ENCODE peak calls at places on chromosomes 6 and 20, in four cellular contexts. D is HepG2, B is transverse colon, L is stomach. Q is an unnamed sample.
A peak's percentile ranks its signal among the peaks of the same experiment; 100 is the strongest.

GRCh38 chr6:107421696-107422256 is 37.6 kb downstream of the PDSS2 start:
- DNase-seq in L (no peak), D (peak; percentile 7), B (no peak), Q (no peak)

GRCh38 chr6:57173056-57173885 is 1.1 kb downstream of the BAG2 start:
- DNase-seq in L (no peak), D (peak; percentile 34), B (peak; percentile 17), Q (no peak)

GRCh38 chr20:6053776-6054688 is at the start of gene LRRN4:
- DNase-seq in L (peak; percentile 48), B (no peak), D (peak; percentile 34), Q (no peak)

GRCh38 chr20:15318682-15319081 is 981.3 kb upstream of the FLRT3 start:
- DNase-seq in L (no peak), B (no peak), D (no peak), Q (no peak)

GRCh38 chr6:73058736-73059135 is 166.6 kb downstream of the KHDC1L start:
- DNase-seq in L (no peak), D (no peak), B (no peak), Q (no peak)

GRCh38 chr6:19759117-19759880 is 77.9 kb upstream of the ID4 start:
- DNase-seq in D (no peak), B (no peak), L (no peak), Q (no peak)

GRCh38 chr6:101534386-101534785 is 140.9 kb downstream of the GRIK2 start:
- DNase-seq in B (no peak), D (no peak), L (no peak), Q (no peak)

GRCh38 chr6:129882510-129883023 is 21.5 kb upstream of the TMEM244 start:
- DNase-seq in B (peak; percentile 13), L (no peak), D (no peak), Q (no peak)

GRCh38 chr6:158026054-158026900 is 44.6 kb downstream of the SYNJ2 start:
- DNase-seq in B (peak; percentile 78), L (peak; percentile 70), D (peak; percentile 83), Q (peak; percentile 70)

GRCh38 chr20:25072226-25072811 is 9.6 kb downstream of the VSX1 start:
- DNase-seq in L (no peak), D (no peak), B (no peak), Q (no peak)

GRCh38 chr6:1502041-1502440 is 107.7 kb upstream of the FOXC1 start:
- DNase-seq in B (no peak), L (no peak), D (no peak), Q (no peak)

GRCh38 chr6:40819182-40819834 is 219.7 kb downstream of the UNC5CL start:
- DNase-seq in B (no peak), L (no peak), D (no peak), Q (no peak)

GRCh38 chr6:12592634-12593033 is 123.9 kb upstream of the PHACTR1 start:
- DNase-seq in B (no peak), L (no peak), D (no peak), Q (no peak)

GRCh38 chr6:87897581-87898147 is 150.0 kb upstream of the SPACA1 start:
- DNase-seq in B (no peak), D (no peak), L (no peak), Q (no peak)

GRCh38 chr6:41488392-41489129 is 57.6 kb upstream of the FOXP4 start:
- DNase-seq in D (peak; percentile 51), L (no peak), B (peak; percentile 9), Q (peak; percentile 18)

GRCh38 chr6:93678841-93679454 is 259.6 kb upstream of the EPHA7 start:
- DNase-seq in D (no peak), L (no peak), B (no peak), Q (no peak)

GRCh38 chr20:33277471-33278441 is 5.3 kb upstream of the BPIFB1 start:
- DNase-seq in B (no peak), L (peak; percentile 73), D (peak; percentile 53), Q (no peak)

GRCh38 chr6:139109558-139109957 is 25.3 kb upstream of the HECA start:
- DNase-seq in B (no peak), D (peak; percentile 51), L (no peak), Q (no peak)

GRCh38 chr6:15395087-15395486 is 149.2 kb downstream of the JARID2 start:
- DNase-seq in L (no peak), B (no peak), D (no peak), Q (no peak)

GRCh38 chr20:7038029-7038428 is 270.5 kb downstream of the BMP2 start:
- DNase-seq in L (no peak), D (no peak), B (no peak), Q (no peak)

GRCh38 chr6:70841115-70841514 is 115.7 kb downstream of the B3GAT2 start:
- DNase-seq in B (no peak), D (no peak), L (no peak), Q (no peak)

GRCh38 chr6:150033197-150033771 is 8.0 kb upstream of the RAET1L start:
- DNase-seq in B (no peak), D (no peak), L (no peak), Q (no peak)

GRCh38 chr6:77424761-77425160 is 38.5 kb downstream of the HTR1B start:
- DNase-seq in D (no peak), B (no peak), L (no peak), Q (no peak)

GRCh38 chr6:56334937-56335336 is 87.6 kb upstream of the COL21A1 start:
- DNase-seq in D (no peak), L (no peak), B (no peak), Q (no peak)

GRCh38 chr6:134115715-134116074 is 63.3 kb upstream of the SLC2A12 start:
- DNase-seq in L (no peak), D (no peak), B (no peak), Q (no peak)

GRCh38 chr6:79167931-79168694 is 66.4 kb downstream of the HMGN3 start:
- DNase-seq in D (no peak), B (no peak), L (no peak), Q (no peak)

GRCh38 chr6:126367849-126368248 is 27.9 kb downstream of the CENPW start:
- DNase-seq in D (no peak), B (no peak), L (no peak), Q (no peak)

GRCh38 chr6:118789419-118789818 is 104.5 kb upstream of the ASF1A start:
- DNase-seq in L (no peak), D (no peak), B (no peak), Q (no peak)

GRCh38 chr20:57676517-57677322 is 33.1 kb downstream of the PMEPA1 start:
- DNase-seq in D (no peak), B (peak; percentile 47), L (no peak), Q (no peak)

GRCh38 chr6:13560651-13561044 is 13.8 kb upstream of the SIRT5 start:
- DNase-seq in B (no peak), L (no peak), D (no peak), Q (no peak)

GRCh38 chr20:38748097-38748862 is at the start of gene ACTR5:
- DNase-seq in D (peak; percentile 86), L (peak; percentile 95), B (peak; percentile 97), Q (peak; percentile 82)
- TF ChIP-seq POLR2A in D (peak; percentile 88), L (no peak), B (peak; percentile 52), Q (peak; percentile 50)

GRCh38 chr20:62302341-62303048 is at the start of gene ADRM1:
- DNase-seq in D (peak; percentile 97), B (peak; percentile 97), L (peak; percentile 97), Q (peak; percentile 91)
- TF ChIP-seq EP300 in D (peak; percentile 81), B (no peak), L (no peak), Q (peak; percentile 80)

DNA sequence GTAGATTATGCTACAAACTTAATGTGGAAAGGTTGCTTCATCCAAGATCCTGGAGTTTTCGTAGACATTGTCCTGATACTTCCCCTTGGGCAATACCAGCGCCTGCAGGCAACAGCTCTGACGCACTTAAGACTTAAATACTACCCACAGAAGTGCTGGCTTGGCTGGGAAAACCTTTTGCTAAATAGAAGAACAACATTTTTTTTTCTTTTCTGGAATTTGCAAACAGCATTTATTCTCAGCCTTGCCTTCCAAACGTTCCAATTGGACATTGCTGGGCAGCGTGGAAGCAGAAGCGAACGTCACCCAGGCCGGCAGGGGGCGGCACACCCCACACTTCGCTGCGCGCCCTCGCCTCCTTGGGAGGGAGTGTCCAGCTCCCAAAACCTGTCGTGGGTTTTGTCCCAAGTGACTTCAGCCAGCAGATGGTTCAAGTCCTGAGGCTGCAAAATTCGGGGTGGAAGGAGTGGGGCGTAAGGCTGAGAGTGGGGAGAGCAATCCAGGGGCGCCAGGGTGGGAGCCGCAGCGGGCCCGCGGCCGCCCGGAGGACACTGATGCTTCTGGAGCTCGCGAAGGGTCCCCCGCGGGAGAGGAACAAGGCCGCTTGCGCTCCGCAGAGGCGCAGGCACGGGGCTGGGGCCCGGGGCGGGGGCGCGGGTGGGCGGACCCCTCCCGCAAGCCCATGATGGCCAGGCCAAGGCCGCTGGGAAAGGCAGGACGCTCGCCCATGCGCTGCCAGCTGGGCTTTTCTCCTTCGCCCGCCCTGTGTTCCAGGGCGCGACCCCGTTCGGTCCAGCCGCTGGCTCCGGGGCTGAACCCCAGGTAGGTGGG is 60.8 kb upstream of the MAP3K4 start:
- DNase-seq in B (peak; percentile 69), L (peak; percentile 76), D (peak; percentile 30), Q (peak; percentile 61)
- TF ChIP-seq POLR2A in B (no peak), L (no peak), D (no peak), Q (peak; percentile 17)

GRCh38 chr6:75291331-75291730 is 6.7 kb upstream of the TMEM30A start:
- DNase-seq in L (no peak), B (no peak), D (no peak), Q (no peak)
- TF ChIP-seq EP300 in L (no peak), B (no peak), D (no peak), Q (no peak)

DNA sequence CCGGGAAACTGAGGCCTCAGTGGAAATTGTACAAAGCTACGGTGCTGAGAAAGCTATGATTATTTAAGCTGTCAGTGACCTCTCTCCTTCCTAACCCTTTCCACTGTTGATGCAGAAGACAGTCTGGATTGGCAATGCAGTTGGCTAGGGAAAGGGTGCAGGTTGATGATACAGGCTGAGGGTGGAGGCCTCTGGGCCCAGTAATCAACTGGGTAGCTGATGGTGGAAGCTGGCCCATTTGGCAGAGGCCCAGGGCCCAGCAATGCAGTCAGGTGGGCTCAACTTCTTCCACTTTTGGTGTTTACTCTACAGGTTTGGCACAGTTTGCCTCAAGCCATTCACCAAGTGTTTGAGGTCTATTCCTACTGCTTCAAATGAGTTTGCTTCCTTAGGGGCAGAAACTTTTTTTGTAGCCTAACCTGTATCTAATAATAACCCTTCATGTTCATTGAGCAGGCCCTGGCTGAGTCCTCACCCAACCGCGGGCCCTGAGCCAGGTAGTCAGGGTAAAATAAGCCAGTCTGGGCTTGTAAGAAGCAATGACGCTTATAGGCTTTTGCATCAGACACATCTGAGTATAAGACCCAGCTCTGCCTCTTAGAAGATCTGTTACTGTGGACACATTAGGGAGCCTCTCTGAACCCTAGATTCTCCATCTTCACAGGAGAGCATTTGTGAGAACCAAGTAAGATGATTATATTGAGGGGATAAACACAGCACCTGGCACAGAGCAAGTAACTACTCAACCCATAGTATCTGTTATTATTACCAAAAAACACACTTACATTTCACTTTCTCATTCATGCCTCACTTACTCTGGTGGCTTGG is 12.0 kb downstream of the BCL2L1 start:
- DNase-seq in B (no peak), L (peak; percentile 76), D (no peak), Q (no peak)
- TF ChIP-seq POLR2A in B (no peak), L (no peak), D (no peak), Q (no peak)

DNA sequence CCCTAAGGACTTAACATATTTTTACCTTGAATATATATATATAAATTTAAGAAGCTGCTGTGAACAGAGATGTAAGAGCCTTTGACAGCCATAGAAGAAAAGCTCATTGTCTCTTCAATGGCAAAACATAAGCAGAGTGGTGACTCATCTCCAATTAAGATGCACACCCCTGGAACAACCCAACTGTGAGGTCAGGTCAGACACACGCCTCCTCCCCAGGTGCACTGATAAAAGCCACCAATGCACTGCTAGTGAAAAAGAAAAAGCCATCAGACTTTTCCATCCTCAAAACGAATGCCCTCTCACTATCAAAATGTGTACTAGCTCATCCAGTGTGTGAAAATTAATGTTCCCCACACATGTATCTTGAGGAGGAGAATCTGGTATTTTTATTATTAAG is 100.1 kb downstream of the SMLR1 start:
- DNase-seq in L (no peak), B (peak; percentile 18), D (peak; percentile 54), Q (no peak)
- TF ChIP-seq EP300 in L (no peak), B (no peak), D (no peak), Q (no peak)

Q was measured in tibial nerve.